ENCODE peak calls at places on chromosomes 1 and 21, in ten cellular contexts. Y, A, H, B, L, T, M, C, W and Z are unnamed samples.

GRCh38 chr1:229258851-229259110 is 12.1 kb upstream of the RAB4A start:
- DNase-seq in Y (no peak), A (no peak), H (no peak), B (peak), L (no peak), T (no peak), M (no peak), C (no peak), W (no peak), Z (no peak)

GRCh38 chr1:41118645-41119044 is 97.1 kb upstream of the SLFNL1 start:
- DNase-seq in Y (no peak), A (no peak), H (no peak), B (no peak), L (no peak), T (no peak), M (no peak), C (no peak), W (no peak), Z (no peak)

GRCh38 chr1:77900687-77901293 is 12.4 kb downstream of the NEXN start:
- DNase-seq in Y (no peak), A (peak), H (no peak), B (peak), L (peak), T (peak), M (peak), C (no peak), W (no peak), Z (peak)

GRCh38 chr1:29592731-29593130 is 356.4 kb downstream of the PTPRU start:
- DNase-seq in Y (no peak), A (no peak), H (no peak), B (no peak), L (no peak), T (no peak), M (no peak), C (peak), W (no peak), Z (no peak)

GRCh38 chr1:39089811-39090519 is 63.8 kb downstream of the NDUFS5 start:
- DNase-seq in Y (no peak), A (no peak), H (no peak), B (peak), L (no peak), T (no peak), M (no peak), C (no peak), W (no peak), Z (no peak)

GRCh38 chr1:223535261-223535778 is 130.2 kb downstream of the CAPN8 start:
- DNase-seq in Y (no peak), A (no peak), H (no peak), B (no peak), L (no peak), T (no peak), M (no peak), C (no peak), W (no peak), Z (no peak)

GRCh38 chr1:36884029-36884701 is 150.2 kb downstream of the GRIK3 start:
- DNase-seq in Y (no peak), A (peak), H (no peak), B (no peak), L (peak), T (no peak), M (peak), C (peak), W (peak), Z (no peak)

GRCh38 chr1:58500036-58500435 is 46.5 kb downstream of the OMA1 start:
- DNase-seq in Y (no peak), A (no peak), H (no peak), B (no peak), L (no peak), T (no peak), M (no peak), C (no peak), W (no peak), Z (no peak)

GRCh38 chr1:31476891-31477846 is 64.2 kb downstream of the SERINC2 start:
- DNase-seq in Y (no peak), A (no peak), H (peak), B (no peak), L (peak), T (no peak), M (no peak), C (no peak), W (no peak), Z (no peak)

GRCh38 chr1:209062863-209063262 is 520.7 kb upstream of the CAMK1G start:
- DNase-seq in Y (no peak), A (no peak), H (no peak), B (no peak), L (no peak), T (no peak), M (no peak), C (no peak), W (no peak), Z (no peak)

GRCh38 chr1:193060938-193061337 is 1.5 kb downstream of the RO60 start:
- DNase-seq in Y (no peak), A (no peak), H (no peak), B (peak), L (peak), T (no peak), M (no peak), C (no peak), W (no peak), Z (peak)

GRCh38 chr1:7975212-7975865 is 13.8 kb downstream of the PARK7 start:
- DNase-seq in Y (peak), A (peak), H (peak), B (peak), L (peak), T (peak), M (peak), C (peak), W (peak), Z (peak)

GRCh38 chr1:59738152-59738551 is 76.6 kb upstream of the HOOK1 start:
- DNase-seq in Y (no peak), A (no peak), H (no peak), B (no peak), L (no peak), T (no peak), M (no peak), C (peak), W (no peak), Z (no peak)

GRCh38 chr1:156743367-156744302 is 2.7 kb upstream of the MRPL24 start:
- DNase-seq in Y (no peak), A (no peak), H (no peak), B (no peak), L (no peak), T (no peak), M (no peak), C (no peak), W (no peak), Z (no peak)

DNA sequence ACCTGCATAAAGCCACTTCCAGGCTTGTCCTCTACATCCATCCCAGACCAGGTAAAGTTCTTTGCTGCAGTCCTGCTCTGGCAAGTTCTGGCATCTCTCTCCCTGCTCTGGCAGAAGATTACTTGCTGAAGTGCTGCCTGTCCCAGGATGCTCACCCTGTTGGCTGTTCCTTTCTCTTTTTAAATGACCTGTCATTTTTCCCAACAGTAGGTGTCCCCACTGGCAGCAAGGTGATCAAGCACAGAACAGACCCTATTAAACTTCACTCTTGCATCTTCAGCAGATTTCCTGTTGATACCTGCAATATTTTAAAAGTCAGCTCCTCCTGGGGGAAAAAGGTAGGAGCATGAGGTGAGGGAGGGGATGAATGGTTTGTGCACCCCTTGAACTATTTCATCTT is 332.6 kb downstream of the PBX1 start:
- DNase-seq in Y (no peak), A (no peak), H (no peak), B (no peak), L (no peak), T (no peak), M (no peak), C (no peak), W (no peak), Z (no peak)
- TF ChIP-seq POLR2A in Y (no peak), A (no peak), H (no peak), B (no peak), L (no peak), T (no peak), M (no peak), C (no peak), W (no peak), Z (no peak)

DNA sequence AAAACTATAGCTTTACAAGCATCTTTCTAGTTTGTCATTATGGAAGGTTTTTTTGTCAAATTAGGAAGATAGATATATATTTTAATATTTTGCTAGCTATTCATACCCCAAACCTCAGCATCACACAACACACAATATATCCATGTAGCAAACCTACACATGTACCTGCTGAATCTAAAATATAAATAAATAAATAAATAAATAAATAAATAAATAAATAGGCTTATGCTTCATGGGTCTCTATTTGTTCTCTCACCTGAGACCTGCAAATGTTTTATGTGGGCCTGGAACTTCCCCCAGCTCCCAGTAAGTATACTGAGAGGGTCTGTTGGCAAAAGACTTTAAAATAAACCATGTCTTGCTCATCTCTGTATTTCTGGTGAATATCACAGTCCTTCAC is 147.4 kb upstream of the BEND5 start:
- DNase-seq in Y (no peak), A (no peak), H (no peak), B (no peak), L (no peak), T (no peak), M (no peak), C (no peak), W (no peak), Z (no peak)
- TF ChIP-seq POLR2A in Y (no peak), A (no peak), H (no peak), B (no peak), L (no peak), T (no peak), M (no peak), C (no peak), W (no peak), Z (no peak)

GRCh38 chr1:225428066-225428878 is 434 bp upstream of the LBR start:
- DNase-seq in Y (peak), A (peak), H (peak), B (peak), L (peak), T (peak), M (peak), C (peak), W (peak), Z (peak)
- TF ChIP-seq POLR2A in Y (peak), A (peak), H (peak), B (peak), L (peak), T (peak), M (peak), C (no peak), W (no peak), Z (peak)

GRCh38 chr1:115973154-115973553 is 3.2 kb upstream of the SLC22A15 start:
- DNase-seq in Y (no peak), A (no peak), H (no peak), B (no peak), L (no peak), T (no peak), M (no peak), C (no peak), W (no peak), Z (no peak)
- TF ChIP-seq POLR2A in Y (no peak), A (no peak), H (no peak), B (no peak), L (no peak), T (no peak), M (no peak), C (no peak), W (no peak), Z (no peak)

GRCh38 chr21:29928537-29928936 is 11.3 kb downstream of the GRIK1 start:
- DNase-seq in Y (no peak), A (no peak), H (no peak), B (no peak), L (no peak), T (no peak), M (no peak), C (no peak), W (no peak), Z (no peak)
- TF ChIP-seq POLR2A in Y (no peak), A (no peak), H (no peak), B (no peak), L (no peak), T (no peak), M (no peak), C (no peak), W (no peak), Z (no peak)